ENCODE peak calls at places on chromosomes 6 and 20, in five cellular contexts. B is DMS 273 treated with DMSO at 0.1 percent for 48 hours; W is fibroblast of lung; Y is T47D; T is stimulated activated CD4-positive, alpha-beta T cell treated with anti-CD3 and anti-CD28 coated beads, Interleukin-2, amount 100 ng/mL, for 24 hours. I is an unnamed sample.

GRCh38 chr20:60224914-60225313 is 266.7 kb downstream of the CDH26 start:
- DNase-seq in T (no peak), B (no peak), Y (no peak), W (no peak), I (no peak)

GRCh38 chr6:2641044-2641673 is 109.6 kb downstream of the MYLK4 start:
- DNase-seq in W (no peak), Y (no peak), B (no peak), T (no peak), I (no peak)

GRCh38 chr6:134358320-134358719 is 40.4 kb upstream of the SGK1 start:
- DNase-seq in B (no peak), Y (no peak), W (peak), T (no peak), I (no peak)

GRCh38 chr20:64029293-64030117 is 6.5 kb upstream of the C20orf204 start:
- DNase-seq in B (no peak), Y (no peak), W (no peak), T (no peak), I (no peak)

GRCh38 chr6:45949256-45949655 is 66.4 kb downstream of the CLIC5 start:
- DNase-seq in B (no peak), Y (no peak), W (peak), T (no peak), I (no peak)

GRCh38 chr6:105691971-105692370 is 289.1 kb upstream of the PREP start:
- DNase-seq in Y (no peak), W (no peak), T (no peak), B (no peak), I (no peak)

GRCh38 chr6:160400426-160400825 is 52.2 kb downstream of the SLC22A3 start:
- DNase-seq in T (no peak), Y (no peak), B (no peak), W (peak), I (no peak)

GRCh38 chr6:146968041-146968760 is 236.0 kb upstream of the STXBP5 start:
- DNase-seq in B (peak), Y (peak), W (peak), T (no peak), I (no peak)

GRCh38 chr6:45156075-45156474 is 172.1 kb upstream of the RUNX2 start:
- DNase-seq in B (no peak), Y (no peak), T (no peak), W (peak), I (no peak)

I was measured in activated CD8-positive, alpha-beta memory T cell treated with anti-CD3 and anti-CD28 coated beads for 24 hours.